ENCODE peak calls at places on chromosomes 11 and 22, in five cellular contexts. B is K562, R is A549, V is HepG2, X is H1. D is an unnamed sample.

GRCh38 chr22:40348025-40348658 is 1.8 kb downstream of the ADSL start:
- DNase-seq in B (peak), R (peak), V (peak), X (no peak), D (peak)

GRCh38 chr11:64711138-64711943 is 11.7 kb downstream of the NRXN2 start:
- DNase-seq in B (no peak), R (no peak), V (no peak), X (peak), D (no peak)

GRCh38 chr11:14350215-14350614 is 8.8 kb downstream of the RRAS2 start:
- DNase-seq in B (no peak), R (no peak), V (no peak), X (no peak), D (no peak)

GRCh38 chr11:65414776-65415498 is 7.7 kb upstream of the NEAT1 start:
- DNase-seq in B (no peak), R (no peak), V (no peak), X (no peak), D (no peak)

GRCh38 chr11:70063555-70063954 is 14.6 kb upstream of the ANO1 start:
- DNase-seq in B (no peak), R (no peak), V (no peak), X (no peak), D (no peak)

GRCh38 chr22:44479662-44480061 is 18.4 kb downstream of the RTL6 start:
- DNase-seq in B (no peak), R (no peak), V (no peak), X (no peak), D (no peak)

GRCh38 chr22:22556995-22557925 is 1.8 kb downstream of the PRAME start:
- DNase-seq in B (peak), R (peak), V (no peak), X (no peak), D (no peak)

GRCh38 chr22:45157907-45158306 is 5.8 kb upstream of the NUP50 start:
- DNase-seq in B (no peak), R (no peak), V (no peak), X (no peak), D (no peak)

GRCh38 chr11:44939673-44940072 is 11.0 kb downstream of the TP53I11 start:
- DNase-seq in B (peak), R (no peak), V (peak), X (no peak), D (peak)

GRCh38 chr11:100646545-100646944 is 40.5 kb upstream of the ARHGAP42 start:
- DNase-seq in B (no peak), R (no peak), V (no peak), X (no peak), D (no peak)

GRCh38 chr11:57214494-57214893 is 22.6 kb downstream of the APLNR start:
- DNase-seq in B (no peak), R (peak), V (no peak), X (no peak), D (no peak)

GRCh38 chr11:100467821-100468508 is 219.1 kb upstream of the ARHGAP42 start:
- DNase-seq in B (no peak), R (no peak), V (no peak), X (no peak), D (no peak)

GRCh38 chr11:124865181-124865901 is at the start of gene ROBO3:
- DNase-seq in B (no peak), R (no peak), V (no peak), X (no peak), D (no peak)

GRCh38 chr11:119832536-119832935 is 103.5 kb upstream of the NECTIN1 start:
- DNase-seq in B (peak), R (peak), V (peak), X (no peak), D (no peak)

GRCh38 chr11:2089536-2090165 is 49.5 kb downstream of the IGF2 start:
- DNase-seq in B (peak), R (peak), V (peak), X (no peak), D (peak)

GRCh38 chr11:60905551-60906113 is 753 bp downstream of the PRPF19 start:
- DNase-seq in B (peak), R (no peak), V (peak), X (no peak), D (peak)

GRCh38 chr11:19519912-19520641 is 192.6 kb upstream of the NAV2 start:
- DNase-seq in B (no peak), R (no peak), V (no peak), X (no peak), D (no peak)

GRCh38 chr11:130909650-130910049 is 6.6 kb downstream of the SNX19 start:
- DNase-seq in B (no peak), R (no peak), V (no peak), X (no peak), D (peak)

GRCh38 chr11:33721984-33722383 is 14.2 kb downstream of the CD59 start:
- DNase-seq in B (no peak), R (no peak), V (no peak), X (no peak), D (no peak)

GRCh38 chr22:27879923-27880322 is 39.1 kb downstream of the PITPNB start:
- DNase-seq in B (peak), R (peak), V (peak), X (no peak), D (peak)

GRCh38 chr22:27135582-27135981 is 478.2 kb downstream of the MIAT start:
- DNase-seq in B (no peak), R (peak), V (peak), X (no peak), D (no peak)

GRCh38 chr11:7514099-7514725 is 413 bp downstream of the PPFIBP2 start:
- DNase-seq in B (peak), R (peak), V (no peak), X (no peak), D (no peak)

GRCh38 chr11:68179847-68180246 is 33.2 kb downstream of the KMT5B start:
- DNase-seq in B (no peak), R (no peak), V (no peak), X (no peak), D (no peak)

GRCh38 chr22:20483771-20484170 is 11.8 kb downstream of the KLHL22 start:
- DNase-seq in B (no peak), R (no peak), V (no peak), X (no peak), D (no peak)

GRCh38 chr11:24622262-24622661 is 125.4 kb downstream of the LUZP2 start:
- DNase-seq in B (no peak), R (no peak), V (no peak), X (peak), D (no peak)

GRCh38 chr22:32764330-32765116 is 37.0 kb upstream of the TIMP3 start:
- DNase-seq in B (no peak), R (no peak), V (no peak), X (no peak), D (no peak)

GRCh38 chr22:36417281-36417686 is 29.5 kb upstream of the MYH9 start:
- DNase-seq in B (no peak), R (no peak), V (no peak), X (no peak), D (no peak)

GRCh38 chr11:118901494-118902335 is 18.0 kb downstream of the CXCR5 start:
- DNase-seq in B (no peak), R (no peak), V (no peak), X (no peak), D (no peak)

GRCh38 chr11:110182886-110183285 is 89.7 kb downstream of the ZC3H12C start:
- DNase-seq in B (no peak), R (no peak), V (no peak), X (no peak), D (no peak)

GRCh38 chr11:67268036-67268683 is 1.9 kb downstream of the GRK2 start:
- DNase-seq in B (no peak), R (no peak), V (no peak), X (no peak), D (no peak)

GRCh38 chr22:39296535-39296934 is 22.9 kb downstream of the RPL3 start:
- DNase-seq in B (no peak), R (no peak), V (no peak), X (no peak), D (no peak)

GRCh38 chr11:17351510-17352176 is at the start of gene NCR3LG1:
- DNase-seq in B (peak), R (peak), V (peak), X (no peak), D (peak)

GRCh38 chr11:112537846-112538330 is 277.2 kb upstream of the PLET1 start:
- DNase-seq in B (no peak), R (no peak), V (no peak), X (no peak), D (no peak)
- TF ChIP-seq JUN in B (no peak), R (no peak), V (no peak), X (no peak), D (no peak)

DNA sequence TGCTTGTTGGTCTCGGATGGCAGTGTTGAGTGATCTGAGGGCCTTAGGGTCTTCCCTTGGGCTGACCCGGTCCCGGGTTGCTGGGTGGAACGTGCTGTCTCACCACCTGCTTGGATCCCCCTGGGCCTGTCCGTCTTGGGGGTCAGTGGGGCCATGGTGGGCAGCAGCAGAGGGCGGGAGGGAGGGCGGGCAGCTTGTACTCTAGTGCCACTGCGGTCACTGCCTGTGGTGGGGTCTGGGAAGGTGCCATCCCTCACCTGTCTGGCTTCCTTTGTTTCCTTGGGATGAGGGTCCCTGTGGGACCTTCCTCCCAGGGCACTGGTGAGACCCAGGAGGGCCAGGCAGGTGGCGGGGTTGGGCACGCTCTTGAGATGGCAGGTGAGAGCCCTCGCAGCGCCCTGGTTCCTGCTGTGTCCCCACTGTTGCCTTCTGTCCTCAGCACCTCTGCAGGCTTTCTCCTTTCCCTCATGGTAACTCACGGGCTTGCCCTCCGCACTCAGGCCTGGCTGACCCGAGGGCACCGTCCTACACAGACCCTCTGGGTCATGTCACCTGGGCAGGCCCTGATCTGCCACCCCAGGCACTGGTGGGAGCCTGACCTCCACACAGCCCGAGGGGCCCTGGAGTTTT is 34.2 kb downstream of the TBC1D22A start:
- DNase-seq in B (no peak), R (no peak), V (no peak), X (no peak), D (no peak)
- H3K4me2 ChIP-seq in B (no peak), R (no peak), V (no peak), X (no peak), D (no peak)

GRCh38 chr22:35346596-35347220 is 34.2 kb upstream of the HMOX1 start:
- DNase-seq in B (no peak), R (no peak), V (no peak), X (no peak), D (no peak)
- TF ChIP-seq JUN in B (no peak), R (no peak), V (no peak), X (no peak), D (no peak)

DNA sequence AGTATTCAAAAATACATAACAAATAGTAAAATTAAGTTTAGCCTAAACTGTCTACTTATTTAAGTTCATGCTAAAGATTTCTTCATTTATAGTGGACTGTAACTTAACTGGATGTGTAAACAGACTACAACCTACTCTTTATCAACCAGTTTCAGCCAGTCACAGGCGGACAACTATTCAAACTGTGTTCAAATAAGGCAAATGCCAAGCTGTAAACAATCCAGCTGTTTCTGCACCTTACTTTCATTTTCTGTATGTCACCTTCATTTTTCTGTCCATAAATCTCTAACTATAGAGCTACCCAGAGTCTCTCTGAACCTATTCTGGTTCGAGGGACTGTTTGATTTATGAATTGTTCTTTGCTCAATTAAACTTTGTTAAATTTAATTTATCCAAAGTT is 992.8 kb downstream of the DLG2 start:
- DNase-seq in B (no peak), R (no peak), V (no peak), X (no peak), D (no peak)
- H3K4me2 ChIP-seq in B (no peak), R (no peak), V (no peak), X (no peak), D (no peak)

DNA sequence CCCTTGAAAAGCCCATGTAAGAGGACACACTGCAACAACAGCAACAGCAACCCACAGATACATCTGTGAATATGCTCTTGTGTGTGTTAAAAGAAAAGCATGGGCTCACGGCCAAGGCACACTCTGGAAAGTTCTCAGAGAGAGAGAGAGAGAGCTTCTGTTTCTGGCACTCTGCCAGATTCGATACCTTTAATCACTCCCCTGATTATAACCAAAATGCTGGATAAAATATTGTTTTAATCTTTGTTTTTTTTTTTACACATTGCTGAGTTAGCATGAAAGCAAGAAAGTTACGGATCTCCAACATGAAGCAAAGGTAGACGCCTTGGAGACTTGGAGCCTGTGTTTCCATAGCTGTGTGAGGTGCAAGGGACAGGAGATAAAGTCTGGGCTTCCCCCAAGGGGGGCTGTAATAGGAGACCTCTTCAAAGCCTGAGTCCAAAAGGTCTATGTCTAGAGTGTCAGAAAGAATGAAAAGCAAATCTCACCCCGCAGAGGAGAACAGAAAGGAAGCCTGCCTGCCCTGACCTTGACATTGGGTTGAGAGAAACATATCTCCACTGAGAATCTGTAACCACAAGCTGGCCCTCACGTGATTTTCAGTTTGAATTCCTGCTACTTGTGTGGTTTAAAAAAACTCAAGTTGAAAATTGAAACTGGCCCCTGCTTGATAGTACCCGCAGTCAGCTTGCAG is 33.7 kb upstream of the MPPED1 start:
- DNase-seq in B (no peak), R (no peak), V (peak), X (no peak), D (no peak)
- TF ChIP-seq JUN in B (no peak), R (no peak), V (no peak), X (no peak), D (no peak)

GRCh38 chr22:30212996-30213441 is 33.5 kb downstream of the LIF start:
- DNase-seq in B (no peak), R (peak), V (no peak), X (no peak), D (no peak)
- H3K4me2 ChIP-seq in B (no peak), R (peak), V (peak), X (no peak), D (no peak)

GRCh38 chr11:22669368-22669767 is 3.0 kb downstream of the GAS2 start:
- DNase-seq in B (no peak), R (no peak), V (no peak), X (no peak), D (no peak)

GRCh38 chr11:22666700-22667439 is 459 bp downstream of the GAS2 start:
- DNase-seq in B (no peak), R (no peak), V (peak), X (peak), D (peak)

GRCh38 chr11:22670803-22671202 is 4.4 kb downstream of the GAS2 start:
- DNase-seq in B (no peak), R (no peak), V (peak), X (no peak), D (peak)

GRCh38 chr11:22668005-22668796 is 1.8 kb downstream of the GAS2 start:
- DNase-seq in B (no peak), R (no peak), V (no peak), X (no peak), D (no peak)

DNA sequence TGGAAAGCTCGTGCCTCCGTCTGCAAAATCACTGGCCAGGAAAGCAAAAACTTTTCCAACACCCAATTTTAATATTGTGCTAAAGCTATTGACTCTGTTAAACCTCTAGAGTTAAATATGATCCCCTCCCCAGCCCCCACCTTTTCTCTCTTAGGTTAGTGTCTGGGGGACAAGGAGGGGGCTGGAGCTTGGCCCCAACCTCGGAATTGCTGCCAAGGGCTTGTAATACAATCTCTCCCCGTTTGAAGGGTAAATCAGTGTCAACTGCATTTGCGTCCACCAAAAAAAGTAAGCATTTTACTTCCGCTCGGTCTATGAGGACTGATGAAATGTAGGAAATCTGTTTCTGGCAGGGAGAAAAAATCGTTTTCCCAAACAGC is at the start of gene GAS2:
- DNase-seq in B (no peak), R (no peak), V (no peak), X (no peak), D (no peak)
- TF ChIP-seq JUN in B (no peak), R (no peak), V (no peak), X (no peak), D (no peak)

GRCh38 chr11:629237-629583 is 2.2 kb upstream of the SCT start:
- DNase-seq in B (no peak), R (no peak), V (no peak), X (no peak), D (no peak)
- H3K4me2 ChIP-seq in B (no peak), R (no peak), V (no peak), X (no peak), D (no peak)

GRCh38 chr11:133955091-133955846 is 1.5 kb downstream of the IGSF9B start:
- DNase-seq in B (no peak), R (no peak), V (no peak), X (no peak), D (no peak)
- TF ChIP-seq JUN in B (no peak), R (no peak), V (no peak), X (no peak), D (no peak)

GRCh38 chr22:49576241-49577141 is 251.2 kb downstream of the BRD1 start:
- DNase-seq in B (no peak), R (no peak), V (no peak), X (no peak), D (no peak)

GRCh38 chr22:49577168-49578060 is 250.3 kb downstream of the BRD1 start:
- DNase-seq in B (no peak), R (no peak), V (no peak), X (no peak), D (no peak)

GRCh38 chr22:49574205-49574604 is 253.5 kb downstream of the BRD1 start:
- DNase-seq in B (no peak), R (no peak), V (no peak), X (no peak), D (no peak)

GRCh38 chr22:49574861-49575702 is 252.6 kb downstream of the BRD1 start:
- DNase-seq in B (no peak), R (no peak), V (no peak), X (no peak), D (no peak)

GRCh38 chr22:49575703-49576081 is 252.0 kb downstream of the BRD1 start:
- DNase-seq in B (no peak), R (no peak), V (no peak), X (no peak), D (no peak)
- H3K4me2 ChIP-seq in B (no peak), R (no peak), V (no peak), X (no peak), D (no peak)

D was measured in endothelial cell of umbilical vein.